ENCODE peak calls at places on chromosomes 7 and 10, in five cellular contexts. One of them, this sample, is unnamed.

GRCh38 chr7:3078458-3078857 is 34.8 kb upstream of the CARD11 start:
- DNase-seq in WERI-Rb-1: no peak
- DNase-seq in lower lobe of right lung: no peak
- DNase-seq in A549: no peak
- DNase-seq in cardiac muscle cell: no peak
- DNase-seq in this sample: no peak

GRCh38 chr10:22042557-22043326 is 39.2 kb upstream of the DNAJC1 start:
- DNase-seq in A549: peak; percentile 28
- DNase-seq in WERI-Rb-1: no peak
- DNase-seq in lower lobe of right lung: no peak
- DNase-seq in cardiac muscle cell: peak; percentile 47
- DNase-seq in this sample: no peak

GRCh38 chr7:128447944-128448556 is 7.6 kb upstream of the HILPDA start:
- DNase-seq in WERI-Rb-1: no peak
- DNase-seq in A549: no peak
- DNase-seq in lower lobe of right lung: no peak
- DNase-seq in cardiac muscle cell: no peak
- DNase-seq in this sample: no peak

GRCh38 chr10:102322914-102323313 is 72.6 kb upstream of the NFKB2 start:
- DNase-seq in WERI-Rb-1: no peak
- DNase-seq in A549: no peak
- DNase-seq in lower lobe of right lung: no peak
- DNase-seq in cardiac muscle cell: no peak
- DNase-seq in this sample: no peak

GRCh38 chr7:38182450-38182849 is 4.4 kb downstream of the STARD3NL start:
- DNase-seq in A549: no peak
- DNase-seq in lower lobe of right lung: no peak
- DNase-seq in cardiac muscle cell: peak; percentile 61
- DNase-seq in WERI-Rb-1: no peak
- DNase-seq in this sample: no peak

GRCh38 chr7:139105037-139105382 is 4.5 kb downstream of the ZC3HAV1 start:
- DNase-seq in WERI-Rb-1: no peak
- DNase-seq in lower lobe of right lung: no peak
- DNase-seq in A549: no peak
- DNase-seq in cardiac muscle cell: no peak
- DNase-seq in this sample: no peak

GRCh38 chr7:126501617-126502016 is 751.1 kb downstream of the GRM8 start:
- DNase-seq in lower lobe of right lung: no peak
- DNase-seq in cardiac muscle cell: no peak
- DNase-seq in A549: no peak
- DNase-seq in WERI-Rb-1: peak; percentile 10
- DNase-seq in this sample: no peak

GRCh38 chr10:98489561-98490481 is 43.1 kb upstream of the HPS1 start:
- DNase-seq in lower lobe of right lung: no peak
- DNase-seq in cardiac muscle cell: no peak
- DNase-seq in WERI-Rb-1: no peak
- DNase-seq in A549: no peak
- DNase-seq in this sample: no peak

GRCh38 chr10:79347894-79348639 is 798 bp downstream of the PPIF start:
- DNase-seq in lower lobe of right lung: peak; percentile 85
- DNase-seq in WERI-Rb-1: peak; percentile 61
- DNase-seq in A549: peak; percentile 44
- DNase-seq in cardiac muscle cell: peak; percentile 38
- DNase-seq in this sample: no peak

GRCh38 chr7:12814107-12814506 is 126.7 kb downstream of the ARL4A start:
- DNase-seq in lower lobe of right lung: no peak
- DNase-seq in WERI-Rb-1: no peak
- DNase-seq in A549: no peak
- DNase-seq in cardiac muscle cell: no peak
- DNase-seq in this sample: no peak

GRCh38 chr7:105890290-105890997 is 14.0 kb upstream of the ATXN7L1 start:
- DNase-seq in cardiac muscle cell: no peak
- DNase-seq in WERI-Rb-1: no peak
- DNase-seq in lower lobe of right lung: no peak
- DNase-seq in A549: no peak
- DNase-seq in this sample: no peak

GRCh38 chr7:117014099-117014656 is 60.9 kb downstream of the ST7 start:
- DNase-seq in lower lobe of right lung: no peak
- DNase-seq in cardiac muscle cell: no peak
- DNase-seq in A549: no peak
- DNase-seq in WERI-Rb-1: no peak
- DNase-seq in this sample: no peak

GRCh38 chr10:131938681-131939080 is 37.9 kb downstream of the PPP2R2D start:
- DNase-seq in WERI-Rb-1: no peak
- DNase-seq in lower lobe of right lung: no peak
- DNase-seq in A549: no peak
- DNase-seq in cardiac muscle cell: no peak
- DNase-seq in this sample: peak; percentile 57

GRCh38 chr10:131942455-131942854 is 39.3 kb downstream of the BNIP3 start:
- DNase-seq in WERI-Rb-1: no peak
- DNase-seq in cardiac muscle cell: no peak
- DNase-seq in A549: no peak
- DNase-seq in lower lobe of right lung: no peak
- DNase-seq in this sample: no peak

GRCh38 chr10:131946321-131946751 is 35.4 kb downstream of the BNIP3 start:
- DNase-seq in A549: peak; percentile 39
- DNase-seq in lower lobe of right lung: no peak
- DNase-seq in cardiac muscle cell: no peak
- DNase-seq in WERI-Rb-1: no peak
- DNase-seq in this sample: no peak

GRCh38 chr10:131946880-131947279 is 34.8 kb downstream of the BNIP3 start:
- DNase-seq in lower lobe of right lung: no peak
- DNase-seq in cardiac muscle cell: no peak
- DNase-seq in A549: no peak
- DNase-seq in WERI-Rb-1: no peak
- DNase-seq in this sample: peak; percentile 48

GRCh38 chr10:131943021-131943814 is 38.5 kb downstream of the BNIP3 start:
- DNase-seq in WERI-Rb-1: peak; percentile 60
- DNase-seq in cardiac muscle cell: peak; percentile 62
- DNase-seq in A549: peak; percentile 59
- DNase-seq in lower lobe of right lung: no peak
- DNase-seq in this sample: peak; percentile 77
- TF ChIP-seq CTCF in WERI-Rb-1: peak; percentile 93
- TF ChIP-seq CTCF in cardiac muscle cell: peak; percentile 39
- TF ChIP-seq CTCF in A549: peak; percentile 39
- TF ChIP-seq CTCF in lower lobe of right lung: peak; percentile 25
- TF ChIP-seq CTCF in this sample: peak; percentile 66

DNA sequence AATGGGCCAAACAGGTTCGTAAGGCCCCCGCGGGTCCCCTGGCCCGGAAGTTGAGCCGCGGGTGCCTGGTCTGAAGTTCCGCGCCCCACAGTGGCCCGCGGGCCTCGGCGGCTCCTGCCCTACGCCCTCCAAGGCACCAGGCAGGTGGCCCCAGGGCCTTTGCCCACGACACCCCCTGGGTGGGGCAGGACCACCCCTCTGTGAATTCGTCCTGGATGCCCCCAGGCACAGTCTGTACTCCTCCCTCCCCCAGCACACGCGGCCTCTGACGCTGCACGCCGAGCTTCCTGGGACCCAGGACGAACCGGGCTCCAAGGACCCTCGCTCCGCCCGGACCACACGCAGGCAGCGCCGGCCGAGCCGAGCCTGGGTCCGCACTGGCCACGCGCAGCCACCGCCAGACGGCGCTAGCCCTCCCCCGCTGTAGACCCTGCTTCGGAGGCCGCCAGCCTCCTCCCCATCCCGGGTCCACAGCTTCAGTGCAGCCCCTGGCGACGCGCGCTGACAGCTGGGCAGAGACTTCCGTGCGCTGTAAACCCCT is 810 bp upstream of the TCERG1L start:
- DNase-seq in WERI-Rb-1: peak; percentile 90
- DNase-seq in cardiac muscle cell: peak; percentile 78
- DNase-seq in A549: no peak
- DNase-seq in lower lobe of right lung: no peak
- DNase-seq in this sample: no peak
- TF ChIP-seq CTCF in WERI-Rb-1: peak; percentile 99
- TF ChIP-seq CTCF in cardiac muscle cell: peak; percentile 61
- TF ChIP-seq CTCF in A549: no peak
- TF ChIP-seq CTCF in lower lobe of right lung: no peak
- TF ChIP-seq CTCF in this sample: peak; percentile 49

DNA sequence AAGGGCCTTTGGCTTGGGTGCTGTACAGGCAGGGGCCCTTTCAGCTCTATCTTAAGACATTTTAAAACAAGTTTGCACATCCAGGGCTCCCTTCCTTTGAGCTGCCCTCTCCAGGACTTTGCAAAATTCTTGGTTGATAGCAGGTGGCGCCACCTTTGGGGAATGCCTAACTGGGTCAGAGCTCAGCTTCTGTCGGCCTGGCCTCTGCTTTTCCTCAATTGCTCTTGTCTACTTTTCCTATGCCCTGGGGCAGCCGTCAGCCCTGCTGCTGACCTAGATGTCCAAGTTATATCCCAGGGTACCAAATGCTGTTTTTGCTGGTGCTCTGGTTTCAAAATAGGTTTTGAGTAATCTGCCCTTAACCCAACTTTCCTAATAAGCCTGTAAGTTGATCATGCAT is 65.8 kb downstream of the APBB1IP start:
- DNase-seq in cardiac muscle cell: peak; percentile 22
- DNase-seq in WERI-Rb-1: peak; percentile 17
- DNase-seq in lower lobe of right lung: no peak
- DNase-seq in A549: no peak
- DNase-seq in this sample: no peak
- TF ChIP-seq CTCF in cardiac muscle cell: no peak
- TF ChIP-seq CTCF in WERI-Rb-1: peak; percentile 55
- TF ChIP-seq CTCF in lower lobe of right lung: no peak
- TF ChIP-seq CTCF in A549: peak; percentile 25
- TF ChIP-seq CTCF in this sample: no peak

DNA sequence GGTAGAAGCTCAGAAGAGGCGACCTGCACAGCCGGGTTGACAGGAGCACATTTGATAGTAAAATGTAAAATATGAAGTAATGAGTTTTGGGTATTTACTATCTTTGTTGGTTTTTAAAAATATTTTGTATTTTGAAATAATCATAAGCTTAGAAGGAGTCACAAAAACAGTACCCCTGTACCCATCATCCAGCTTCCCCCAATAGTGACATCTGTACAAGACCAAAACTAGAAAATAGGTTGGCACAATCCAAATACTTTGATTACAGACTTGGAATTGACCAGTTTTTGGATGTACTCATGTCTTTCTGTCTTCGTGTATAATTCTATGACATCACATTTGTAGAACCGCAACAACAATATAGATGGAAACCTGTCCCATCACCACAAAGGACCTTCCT is 413.1 kb upstream of the PODXL start:
- DNase-seq in lower lobe of right lung: no peak
- DNase-seq in cardiac muscle cell: no peak
- DNase-seq in WERI-Rb-1: no peak
- DNase-seq in A549: no peak
- DNase-seq in this sample: no peak
- TF ChIP-seq CTCF in lower lobe of right lung: no peak
- TF ChIP-seq CTCF in cardiac muscle cell: no peak
- TF ChIP-seq CTCF in WERI-Rb-1: no peak
- TF ChIP-seq CTCF in A549: no peak
- TF ChIP-seq CTCF in this sample: no peak

GRCh38 chr10:71483871-71484270 is 87.2 kb downstream of the CDH23 start:
- DNase-seq in cardiac muscle cell: no peak
- DNase-seq in WERI-Rb-1: no peak
- DNase-seq in A549: no peak
- DNase-seq in lower lobe of right lung: no peak
- DNase-seq in this sample: no peak

GRCh38 chr10:71483135-71483534 is 86.4 kb downstream of the CDH23 start:
- DNase-seq in lower lobe of right lung: no peak
- DNase-seq in cardiac muscle cell: no peak
- DNase-seq in WERI-Rb-1: no peak
- DNase-seq in A549: no peak
- DNase-seq in this sample: no peak

GRCh38 chr10:71484352-71484751 is 87.6 kb downstream of the CDH23 start:
- DNase-seq in A549: no peak
- DNase-seq in WERI-Rb-1: no peak
- DNase-seq in cardiac muscle cell: peak; percentile 24
- DNase-seq in lower lobe of right lung: no peak
- DNase-seq in this sample: no peak

GRCh38 chr10:71489077-71489476 is 92.4 kb downstream of the CDH23 start:
- DNase-seq in lower lobe of right lung: no peak
- DNase-seq in A549: no peak
- DNase-seq in cardiac muscle cell: no peak
- DNase-seq in WERI-Rb-1: no peak
- DNase-seq in this sample: no peak

DNA sequence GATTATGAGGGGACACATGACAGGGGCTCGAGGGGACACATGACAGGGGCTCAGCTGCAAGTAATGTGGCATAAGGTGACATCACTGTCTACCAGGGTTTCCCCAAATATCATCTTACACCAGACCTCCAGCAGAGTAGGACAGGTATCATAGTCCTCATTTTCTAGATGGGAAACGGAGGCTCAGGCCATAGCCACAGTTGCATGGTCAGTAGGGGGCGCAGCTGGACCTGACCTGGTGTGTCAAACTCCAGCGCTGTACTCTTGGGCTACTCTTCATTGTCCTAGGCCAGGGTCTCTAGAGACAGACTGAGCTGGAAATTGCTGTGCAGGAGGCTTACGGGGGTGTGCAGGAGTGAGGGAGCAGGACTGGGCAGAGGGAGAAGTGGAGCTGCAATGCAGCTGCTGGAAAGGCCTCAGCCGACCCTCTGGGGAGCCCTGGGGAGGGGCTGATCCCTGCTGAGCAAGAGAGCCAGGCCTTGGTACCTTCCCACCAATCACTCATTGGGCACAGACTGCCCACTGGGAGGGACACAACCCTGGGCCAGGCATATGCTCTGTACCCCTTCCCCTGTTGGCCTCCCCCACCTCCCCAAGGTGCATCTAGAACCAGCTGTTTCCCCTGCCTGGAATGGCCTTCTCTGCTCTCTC is 89.9 kb downstream of the CDH23 start:
- DNase-seq in lower lobe of right lung: peak; percentile 74
- DNase-seq in cardiac muscle cell: peak; percentile 84
- DNase-seq in A549: no peak
- DNase-seq in WERI-Rb-1: peak; percentile 86
- DNase-seq in this sample: no peak
- TF ChIP-seq CTCF in lower lobe of right lung: peak; percentile 53
- TF ChIP-seq CTCF in cardiac muscle cell: peak; percentile 93
- TF ChIP-seq CTCF in A549: peak; percentile 37
- TF ChIP-seq CTCF in WERI-Rb-1: peak; percentile 90
- TF ChIP-seq CTCF in this sample: peak; percentile 69

GRCh38 chr10:17805921-17806577 is 3.1 kb upstream of the MRC1 start:
- DNase-seq in A549: no peak
- DNase-seq in cardiac muscle cell: peak; percentile 16
- DNase-seq in lower lobe of right lung: no peak
- DNase-seq in WERI-Rb-1: peak; percentile 48
- DNase-seq in this sample: no peak
- TF ChIP-seq CTCF in A549: peak; percentile 14
- TF ChIP-seq CTCF in cardiac muscle cell: no peak
- TF ChIP-seq CTCF in lower lobe of right lung: peak; percentile 9
- TF ChIP-seq CTCF in WERI-Rb-1: peak; percentile 63
- TF ChIP-seq CTCF in this sample: no peak

This sample was measured in chondrocyte.